ENCODE peak calls at places on chromosomes 2 and 18, in ten cellular contexts. D, G, F, R, T, C, Z, H, K and O are unnamed samples.

GRCh38 chr18:44740000-44740399 is 59.3 kb downstream of the SETBP1 start:
- DNase-seq in Z (no peak), C (no peak), D (no peak), R (no peak), H (no peak), K (no peak), F (no peak), T (no peak), G (no peak), O (no peak)

GRCh38 chr2:218284106-218284811 is 8.0 kb downstream of the TMBIM1 start:
- DNase-seq in F (no peak), T (peak; percentile 91), H (no peak), K (no peak), D (no peak), Z (no peak), G (no peak), R (no peak), C (peak; percentile 66), O (peak; percentile 42)

GRCh38 chr2:26691881-26692813 is at the start of gene KCNK3:
- DNase-seq in R (peak; percentile 75), K (peak; percentile 66), Z (peak; percentile 20), H (peak; percentile 70), G (peak; percentile 38), C (peak; percentile 38), D (peak; percentile 91), T (no peak), F (peak; percentile 45), O (no peak)

GRCh38 chr2:136323212-136323611 is 205.3 kb upstream of the CXCR4 start:
- DNase-seq in G (no peak), T (no peak), H (no peak), F (no peak), C (no peak), D (no peak), Z (no peak), K (no peak), R (no peak), O (no peak)

GRCh38 chr2:52145005-52145404 is 1113.1 kb upstream of the NRXN1 start:
- DNase-seq in H (no peak), G (no peak), K (no peak), F (no peak), T (no peak), Z (no peak), D (no peak), C (no peak), R (no peak), O (no peak)

GRCh38 chr18:40984856-40985255 is 970.2 kb upstream of the PIK3C3 start:
- DNase-seq in D (no peak), K (no peak), C (no peak), R (no peak), H (no peak), G (no peak), Z (no peak), T (no peak), F (no peak), O (no peak)

GRCh38 chr2:29390131-29390530 is 274.9 kb downstream of the CLIP4 start:
- DNase-seq in F (no peak), G (no peak), T (no peak), Z (no peak), K (no peak), C (no peak), H (no peak), R (no peak), D (no peak), O (no peak)

GRCh38 chr18:58615150-58616132 is 13.4 kb downstream of the ALPK2 start:
- DNase-seq in T (no peak), K (no peak), F (no peak), G (no peak), R (no peak), D (no peak), C (peak; percentile 56), H (no peak), Z (no peak), O (peak; percentile 19)

GRCh38 chr2:236541008-236541562 is 28.5 kb upstream of the ACKR3 start:
- DNase-seq in C (no peak), H (no peak), G (no peak), D (no peak), R (no peak), Z (no peak), F (no peak), T (no peak), K (no peak), O (no peak)

GRCh38 chr2:15636972-15637785 is 45.5 kb downstream of the DDX1 start:
- DNase-seq in R (peak; percentile 71), G (peak; percentile 54), C (peak; percentile 51), T (peak; percentile 51), F (no peak), K (peak; percentile 55), Z (peak; percentile 59), H (peak; percentile 63), D (peak; percentile 89), O (peak; percentile 38)

GRCh38 chr2:21633015-21633414 is 509.2 kb downstream of the TDRD15 start:
- DNase-seq in R (no peak), C (no peak), F (no peak), Z (no peak), K (no peak), H (no peak), T (no peak), G (no peak), D (no peak), O (no peak)

GRCh38 chr2:120237491-120237902 is 14.3 kb upstream of the TMEM185B start:
- DNase-seq in C (no peak), D (peak; percentile 62), F (no peak), H (no peak), R (no peak), T (no peak), K (no peak), Z (no peak), G (no peak), O (no peak)

DNA sequence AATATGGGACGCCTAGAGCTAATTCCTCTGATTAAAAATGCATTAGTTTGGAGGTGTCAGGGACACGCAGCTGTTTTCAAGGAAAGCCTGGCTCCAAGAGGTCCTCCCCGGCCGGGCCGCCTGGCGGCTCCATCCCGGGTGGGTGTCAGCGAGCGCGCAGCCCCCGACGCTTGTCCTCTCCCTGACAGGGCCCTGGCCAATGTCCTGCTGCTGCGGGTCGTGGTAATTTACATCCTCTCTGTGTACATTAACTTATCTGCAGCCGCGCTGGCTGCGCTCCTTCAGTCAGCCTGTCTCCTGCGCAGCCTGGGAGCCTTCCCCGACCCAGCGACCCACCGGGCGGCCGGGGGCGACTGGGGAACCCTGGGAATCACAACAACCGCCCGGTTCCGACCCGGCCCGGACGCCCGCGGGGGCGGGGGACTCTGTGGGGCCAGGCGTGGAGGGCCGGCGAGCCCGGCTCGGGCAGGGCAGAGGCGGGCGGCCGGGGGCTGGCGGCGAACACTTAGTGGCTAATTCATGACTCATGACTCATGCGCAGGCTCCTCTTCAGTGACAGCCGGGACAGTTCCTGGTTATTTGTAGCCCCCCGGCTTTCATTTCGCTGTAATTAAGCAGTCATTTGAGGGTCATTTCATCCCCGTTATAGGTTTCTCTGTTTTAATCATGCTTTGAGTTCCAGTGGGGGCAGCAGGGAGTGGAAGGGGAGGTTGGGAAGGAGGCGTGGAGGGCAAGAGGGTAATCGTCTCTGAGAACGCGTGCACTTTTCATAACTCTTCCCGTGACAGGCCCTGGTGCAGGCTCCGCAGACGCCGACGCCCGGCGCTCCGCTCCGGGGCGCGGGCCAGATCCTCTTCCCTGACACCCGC is 141.9 kb upstream of the CTAGE1 start:
- DNase-seq in T (peak; percentile 22), Z (no peak), R (peak; percentile 76), G (peak; percentile 56), F (no peak), K (peak; percentile 74), C (peak; percentile 21), D (peak; percentile 85), H (peak; percentile 78), O (no peak)
- TF ChIP-seq CTCF in T (no peak), Z (peak; percentile 22), R (peak; percentile 42), G (no peak), F (peak; percentile 13), K (peak; percentile 13), C (no peak), D (peak; percentile 56), H (peak; percentile 50), O (no peak)

DNA sequence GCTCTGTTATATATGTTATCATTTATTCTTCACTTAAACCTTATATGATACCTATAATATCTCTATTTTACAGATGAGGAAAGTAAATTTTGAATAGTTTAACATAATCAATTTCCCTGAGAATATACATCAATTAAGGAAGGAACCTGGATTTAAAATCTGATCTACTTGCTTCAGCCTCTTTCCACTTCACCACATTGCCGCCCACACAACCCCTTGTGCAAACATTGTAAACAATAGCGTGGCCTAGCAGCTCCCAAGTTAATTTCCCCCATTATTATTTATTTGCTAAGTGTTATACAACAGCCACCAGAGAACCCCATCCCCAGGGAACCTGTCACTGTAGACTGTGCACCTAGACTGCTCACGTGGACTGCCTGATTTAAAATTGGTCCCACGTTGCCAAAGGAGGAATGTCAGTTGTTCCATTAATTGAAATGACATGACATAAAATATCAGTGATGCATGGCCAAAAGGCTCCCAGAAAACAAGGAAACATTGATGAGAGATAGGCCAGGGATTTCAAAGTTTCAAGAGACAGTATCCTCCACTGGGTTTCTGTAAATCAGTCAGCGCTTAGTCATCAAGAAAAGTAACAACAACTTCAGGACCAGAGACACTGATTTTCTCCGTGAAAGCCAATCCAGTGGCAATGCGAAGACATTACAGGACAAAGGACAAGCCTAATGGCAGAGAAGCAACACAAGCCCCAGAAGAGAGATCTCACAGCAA is 41.3 kb downstream of the SCG2 start:
- DNase-seq in G (no peak), D (no peak), T (no peak), C (no peak), K (no peak), F (no peak), R (no peak), Z (no peak), H (no peak), O (no peak)
- H3K27ac ChIP-seq in G (no peak overlapping the region), D (no peak overlapping the region), T (no peak overlapping the region), C (no peak overlapping the region), K (no peak overlapping the region), F (no peak overlapping the region), R (no peak overlapping the region), Z (no peak overlapping the region), H (no peak overlapping the region), O (no peak overlapping the region)

DNA sequence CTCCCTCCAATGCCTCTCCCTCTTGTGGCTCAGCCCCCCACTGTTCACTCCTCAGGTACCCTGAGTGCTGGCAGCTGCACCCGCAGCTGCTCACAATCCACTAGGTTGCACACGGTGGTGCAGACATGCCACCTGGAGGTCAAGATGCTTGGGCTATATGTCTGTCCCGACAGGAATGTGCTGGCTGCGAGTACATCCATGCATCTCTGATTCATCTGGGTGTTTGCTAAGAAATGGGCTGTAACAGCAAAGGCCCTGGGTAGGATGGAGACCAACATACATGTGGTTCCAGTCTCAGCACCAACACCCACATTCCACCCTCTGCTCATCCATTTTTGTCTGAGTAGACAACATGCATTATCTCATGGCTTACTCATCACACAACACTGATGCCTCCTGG is 31.3 kb downstream of the ANKMY1 start:
- DNase-seq in H (no peak), D (peak; percentile 19), C (no peak), R (no peak), Z (no peak), K (no peak), T (no peak), F (no peak), G (no peak), O (no peak)
- H3K9me3 ChIP-seq in H (peaks cover 13% of the 10 kb centered on the region), D (peaks cover 49% of the 10 kb centered on the region), C (peaks cover 5% of the 10 kb centered on the region), R (peaks cover 10% of the 10 kb centered on the region), Z (peaks cover 3% of the 10 kb centered on the region), K (peaks cover 6% of the 10 kb centered on the region), T (no peaks in the 10 kb centered on the region), F (peaks cover under 1% of the 10 kb centered on the region), G (peaks cover 10% of the 10 kb centered on the region), O (peaks cover 13% of the 10 kb centered on the region)

GRCh38 chr18:49878567-49878966 is 65.2 kb upstream of the ACAA2 start:
- DNase-seq in G (no peak), Z (no peak), H (no peak), R (no peak), C (no peak), T (no peak), F (no peak), K (no peak), D (no peak), O (no peak)
- TF ChIP-seq CTCF in G (no peak), Z (no peak), H (no peak), R (no peak), C (no peak), T (no peak), F (no peak), K (no peak), D (no peak), O (no peak)